ENCODE peak calls at places on chromosomes 11 and 22, in four cellular contexts. F, U, N and Y are unnamed samples.

GRCh38 chr11:35487532-35488078 is 37.8 kb downstream of the PAMR1 start:
- DNase-seq in F (no peak), N (peak; percentile 40), U (no peak), Y (no peak)

GRCh38 chr11:132588366-132588765 is 943.9 kb downstream of the OPCML start:
- DNase-seq in N (no peak), F (no peak), U (no peak), Y (no peak)

GRCh38 chr11:64036081-64037026 is 623 bp downstream of the FLRT1 start:
- DNase-seq in N (peak; percentile 30), U (no peak), F (peak; percentile 63), Y (no peak)

GRCh38 chr22:24201681-24202590 is 20.6 kb downstream of the SUSD2 start:
- DNase-seq in F (no peak), U (no peak), N (peak; percentile 59), Y (no peak)

GRCh38 chr11:69573751-69574382 is 67.1 kb upstream of the CCND1 start:
- DNase-seq in F (no peak), N (no peak), U (no peak), Y (no peak)

GRCh38 chr22:17998913-17999312 is 25.4 kb downstream of the MICAL3 start:
- DNase-seq in U (no peak), N (no peak), F (no peak), Y (no peak)

GRCh38 chr11:2995091-2995561 is 3.0 kb upstream of the NAP1L4 start:
- DNase-seq in U (no peak), N (no peak), F (no peak), Y (no peak)

GRCh38 chr11:79237676-79238075 is 203.2 kb downstream of the TENM4 start:
- DNase-seq in F (no peak), N (no peak), U (no peak), Y (no peak)

GRCh38 chr11:76796511-76797203 is 13.5 kb downstream of the TSKU start:
- DNase-seq in N (no peak), F (no peak), U (no peak), Y (no peak)

GRCh38 chr22:28034760-28035401 is 115.8 kb upstream of the PITPNB start:
- DNase-seq in U (peak; percentile 65), N (peak; percentile 36), F (peak; percentile 86), Y (no peak)

GRCh38 chr11:17267576-17267975 is 9.0 kb upstream of the NUCB2 start:
- DNase-seq in U (no peak), F (no peak), N (peak; percentile 99), Y (no peak)

GRCh38 chr11:93476796-93477195 is 66.4 kb downstream of the SMCO4 start:
- DNase-seq in F (no peak), N (peak; percentile 95), U (no peak), Y (peak; percentile 54)

GRCh38 chr11:118610773-118611432 is 3.5 kb downstream of the PHLDB1 start:
- DNase-seq in N (peak; percentile 68), U (no peak), F (peak; percentile 78), Y (no peak)

GRCh38 chr11:118612378-118612777 is 5.0 kb downstream of the PHLDB1 start:
- DNase-seq in F (no peak), U (no peak), N (no peak), Y (no peak)

GRCh38 chr11:118608268-118609214 is 1.1 kb downstream of the PHLDB1 start:
- DNase-seq in F (peak; percentile 84), U (no peak), N (peak; percentile 55), Y (no peak)

GRCh38 chr11:118609380-118610219 is 2.2 kb downstream of the PHLDB1 start:
- DNase-seq in N (no peak), F (no peak), U (no peak), Y (no peak)

DNA sequence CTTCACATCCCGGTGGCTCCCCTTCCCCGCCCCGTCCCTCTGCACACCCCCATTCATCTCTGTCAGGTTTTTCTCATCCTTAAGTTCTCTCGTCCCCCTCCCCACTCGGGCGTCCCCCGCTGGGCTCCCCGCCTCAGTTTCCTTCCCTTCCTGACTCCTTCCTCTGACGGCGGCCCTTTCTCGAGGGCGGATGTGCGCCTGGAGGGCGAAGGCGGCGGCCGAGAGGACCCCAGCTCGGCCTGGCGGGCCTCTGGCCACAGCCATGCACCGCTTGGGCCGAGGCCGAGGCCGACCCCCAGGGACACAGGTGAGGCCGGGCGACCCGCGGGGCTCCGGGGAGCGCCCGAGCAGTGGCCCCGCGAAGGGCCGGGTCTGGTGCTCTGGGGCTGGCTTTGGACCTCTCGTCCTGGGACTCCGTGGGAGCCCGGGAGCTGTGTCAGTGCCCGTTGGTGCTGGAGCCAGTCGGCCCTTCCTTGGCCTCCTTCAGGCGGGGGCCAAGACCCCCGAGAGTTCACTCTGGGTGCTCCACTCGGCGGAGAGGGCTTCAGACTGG is 2.9 kb downstream of the PHLDB1 start:
- DNase-seq in U (no peak), N (no peak), F (no peak), Y (no peak)
- H3K4me3 ChIP-seq in U (peak overlapping the region; percentile 11), N (no peak overlapping the region), F (peak overlapping the region; percentile 76), Y (no peak overlapping the region)

DNA sequence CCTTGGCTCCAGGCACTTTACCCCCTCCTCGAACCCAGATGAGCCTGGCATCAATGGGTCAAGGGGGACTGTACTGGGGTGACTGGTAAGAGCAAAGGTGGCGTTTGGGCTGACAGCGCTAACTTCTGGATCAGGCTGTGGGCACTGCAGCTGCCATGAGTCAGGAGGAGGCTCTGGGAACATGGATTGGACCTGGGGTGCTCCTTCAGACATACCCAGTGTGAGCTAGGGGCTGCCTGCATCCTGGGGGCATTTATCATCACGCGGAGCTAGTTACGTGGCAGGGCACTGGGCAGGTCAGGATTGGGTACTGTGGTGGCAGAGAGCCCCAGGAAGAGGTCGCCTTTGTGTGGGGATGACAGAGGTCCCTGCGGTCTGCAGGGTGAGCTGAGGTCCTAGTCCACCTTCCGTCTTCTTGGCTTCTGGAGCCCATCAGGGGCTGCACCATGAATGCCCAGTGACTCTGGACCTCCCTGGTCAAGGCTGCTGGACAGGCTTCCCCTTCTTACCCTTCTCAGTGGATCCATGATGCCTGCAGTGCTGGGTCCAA is 13.1 kb downstream of the GRIK4 start:
- DNase-seq in N (no peak), F (no peak), U (no peak), Y (no peak)
- TF ChIP-seq CTCF in N (no peak), F (no peak), U (no peak), Y (no peak)

GRCh38 chr22:22158207-22158816 is 86.3 kb upstream of the VPREB1 start:
- DNase-seq in U (no peak), F (no peak), N (no peak), Y (no peak)

GRCh38 chr22:22158965-22159364 is 85.6 kb upstream of the VPREB1 start:
- DNase-seq in F (no peak), N (no peak), U (no peak), Y (no peak)

GRCh38 chr22:22159384-22159783 is 85.2 kb upstream of the VPREB1 start:
- DNase-seq in N (no peak), F (no peak), U (no peak), Y (no peak)

GRCh38 chr22:22164541-22165272 is 79.9 kb upstream of the VPREB1 start:
- DNase-seq in F (no peak), N (no peak), U (no peak), Y (no peak)

GRCh38 chr22:22161924-22162851 is 82.4 kb upstream of the VPREB1 start:
- DNase-seq in F (no peak), N (no peak), U (no peak), Y (no peak)
- H3K4me3 ChIP-seq in F (no peak overlapping the region), N (no peak overlapping the region), U (no peak overlapping the region), Y (no peak overlapping the region)

DNA sequence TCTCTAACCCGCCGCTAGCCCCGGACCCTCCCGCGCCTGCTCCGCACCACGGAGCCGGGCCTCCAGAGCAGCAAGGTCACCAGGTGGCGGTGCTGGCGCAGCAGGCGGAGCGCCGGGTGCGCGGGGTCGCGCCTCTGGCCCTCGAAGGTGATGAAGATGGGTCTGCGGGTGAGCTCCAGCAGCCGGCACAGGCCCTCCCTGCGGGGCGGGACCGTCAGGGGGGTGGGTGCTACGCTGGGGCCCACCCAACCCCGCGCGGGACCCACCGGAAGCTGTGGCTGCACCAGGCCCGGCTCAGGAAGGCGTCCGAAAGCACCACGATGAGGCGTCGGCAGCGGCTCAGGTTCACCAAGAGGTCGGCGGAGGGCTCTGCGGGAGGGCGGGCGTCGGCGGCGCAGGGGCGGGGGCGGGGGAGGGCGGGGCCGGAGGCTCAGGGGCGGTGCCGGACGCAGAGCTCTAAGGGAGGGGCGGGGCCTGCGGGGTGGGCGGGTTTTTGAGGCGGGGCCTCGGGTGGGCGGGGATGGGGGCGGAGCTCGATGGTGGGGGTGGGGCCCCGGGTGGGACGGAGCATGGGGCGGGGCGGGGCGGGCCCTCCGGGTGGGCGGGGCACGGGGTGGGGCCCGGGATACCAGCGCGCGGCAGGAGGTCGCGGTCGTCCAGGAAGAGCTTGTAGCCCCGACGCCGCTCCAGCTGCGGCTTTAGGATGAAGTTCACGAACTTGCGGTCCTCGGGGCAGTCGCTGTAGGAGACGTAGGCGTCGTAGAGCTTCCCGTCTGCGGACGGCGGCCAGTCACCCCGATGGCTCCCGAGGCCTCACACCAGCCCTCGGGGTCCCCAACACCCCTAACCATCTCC is 7.8 kb downstream of the SIGIRR start:
- DNase-seq in U (peak; percentile 77), N (peak; percentile 90), F (peak; percentile 73), Y (no peak)
- TF ChIP-seq CTCF in U (no peak), N (no peak), F (no peak), Y (no peak)

GRCh38 chr11:102320166-102320565 is 2.9 kb downstream of the BIRC3 start:
- DNase-seq in U (no peak), F (no peak), N (no peak), Y (no peak)
- H3K4me3 ChIP-seq in U (no peak overlapping the region), F (no peak overlapping the region), N (no peak overlapping the region), Y (no peak overlapping the region)

DNA sequence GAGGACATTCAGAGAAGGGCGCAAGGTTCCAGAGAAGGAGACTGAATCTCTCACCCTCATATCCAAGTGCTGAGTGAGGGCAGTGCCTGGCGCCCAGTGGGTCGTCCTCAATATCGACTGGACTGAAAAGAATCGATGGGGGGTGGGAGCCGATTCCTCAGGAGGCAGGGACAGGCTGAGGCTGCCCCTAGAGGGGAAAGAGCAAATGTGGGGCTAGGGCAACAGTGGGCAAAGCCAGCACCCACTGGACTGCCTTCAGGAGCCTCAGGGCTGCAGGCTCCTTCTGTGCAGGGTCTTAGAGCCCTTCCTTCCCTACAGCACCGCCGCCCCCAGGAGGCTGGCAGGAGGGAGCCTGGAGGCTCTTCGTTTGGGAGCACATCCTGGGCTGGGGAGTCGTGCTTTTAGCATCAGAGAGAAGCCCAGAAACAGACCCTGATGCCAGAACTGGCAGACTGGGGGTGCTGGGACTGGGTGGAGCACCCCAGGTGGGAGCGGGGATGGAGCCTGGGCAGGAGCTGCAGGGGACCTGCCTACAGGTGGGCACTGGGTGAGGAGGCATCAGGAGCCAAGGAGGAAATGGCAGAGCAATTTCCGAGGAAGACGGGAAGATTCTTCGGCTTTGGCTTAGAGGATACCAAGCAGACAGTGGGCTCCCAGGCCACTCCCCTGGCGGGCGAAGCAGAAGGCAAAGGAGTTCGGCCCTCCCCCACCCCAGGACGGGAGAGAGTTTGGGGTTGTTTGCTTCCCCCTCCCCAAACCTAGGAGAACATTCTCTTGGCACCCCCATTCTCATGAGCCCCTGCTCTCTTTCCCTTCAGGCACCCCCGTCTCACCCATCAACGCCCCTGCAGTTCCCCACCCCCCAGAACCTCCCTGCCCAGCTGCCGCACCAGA is 1.2 kb downstream of the SYT7 start:
- DNase-seq in N (no peak), F (no peak), U (no peak), Y (no peak)
- TF ChIP-seq CTCF in N (no peak), F (no peak), U (no peak), Y (no peak)

GRCh38 chr11:68128682-68129327 is 7.6 kb upstream of the CHKA start:
- DNase-seq in F (peak; percentile 93), U (no peak), N (no peak), Y (no peak)
- H3K4me3 ChIP-seq in F (peak overlapping the region; percentile 51), U (no peak overlapping the region), N (peak overlapping the region; percentile 28), Y (no peak overlapping the region)